ENCODE peak calls at places on chromosomes 5 and 9, in six cellular contexts. T is neural progenitor cell; K is CD8-positive, alpha-beta memory T cell; R is Peyer's patch; Z is body of pancreas; I is adrenal gland. L is an unnamed sample. For H3K9me3 and H3K27me3, the result is how much of the 10 kb centered on the place peaks cover.

GRCh38 chr9:136016882-136017812 is 56.0 kb upstream of the UBAC1 start:
- DNase-seq in T (no peak), K (no peak), R (no peak), Z (peak), I (peak), L (no peak)

GRCh38 chr5:89951876-89952275 is 457.7 kb downstream of the CETN3 start:
- DNase-seq in T (no peak), K (no peak), R (no peak), Z (no peak), I (no peak), L (no peak)

GRCh38 chr5:170809551-170809950 is 26.0 kb downstream of the GABRP start:
- DNase-seq in T (peak), K (no peak), R (no peak), Z (peak), I (peak), L (no peak)

GRCh38 chr5:68419637-68420452 is 204.3 kb downstream of the PIK3R1 start:
- DNase-seq in T (peak), K (no peak), R (no peak), Z (peak), I (peak), L (no peak)

GRCh38 chr5:32312194-32312681 is 501 bp downstream of the MTMR12 start:
- DNase-seq in T (peak), K (peak), R (peak), Z (peak), I (peak), L (peak)

GRCh38 chr9:110116543-110116885 is 91.4 kb downstream of the C9orf152 start:
- DNase-seq in T (no peak), K (no peak), R (no peak), Z (no peak), I (no peak), L (no peak)

GRCh38 chr5:3099954-3100353 is 348.5 kb upstream of the IRX2 start:
- DNase-seq in T (no peak), K (no peak), R (no peak), Z (no peak), I (no peak), L (no peak)

GRCh38 chr5:11075010-11075860 is 314.2 kb upstream of the DAP start:
- DNase-seq in T (peak), K (no peak), R (no peak), Z (no peak), I (no peak), L (no peak)

GRCh38 chr5:76818844-76819831 is at the start of gene F2RL1:
- DNase-seq in T (peak), K (peak), R (peak), Z (peak), I (peak), L (peak)

GRCh38 chr5:174235993-174236528 is 190.6 kb downstream of the NSG2 start:
- DNase-seq in T (no peak), K (no peak), R (no peak), Z (no peak), I (no peak), L (no peak)

GRCh38 chr9:101409079-101409477 is 10.4 kb downstream of the ZNF189 start:
- DNase-seq in T (no peak), K (no peak), R (no peak), Z (no peak), I (no peak), L (no peak)
- H3K9me3 ChIP-seq in T (under half), K (half or more), R (under half), Z (under half), I (under half), L (under half)

DNA sequence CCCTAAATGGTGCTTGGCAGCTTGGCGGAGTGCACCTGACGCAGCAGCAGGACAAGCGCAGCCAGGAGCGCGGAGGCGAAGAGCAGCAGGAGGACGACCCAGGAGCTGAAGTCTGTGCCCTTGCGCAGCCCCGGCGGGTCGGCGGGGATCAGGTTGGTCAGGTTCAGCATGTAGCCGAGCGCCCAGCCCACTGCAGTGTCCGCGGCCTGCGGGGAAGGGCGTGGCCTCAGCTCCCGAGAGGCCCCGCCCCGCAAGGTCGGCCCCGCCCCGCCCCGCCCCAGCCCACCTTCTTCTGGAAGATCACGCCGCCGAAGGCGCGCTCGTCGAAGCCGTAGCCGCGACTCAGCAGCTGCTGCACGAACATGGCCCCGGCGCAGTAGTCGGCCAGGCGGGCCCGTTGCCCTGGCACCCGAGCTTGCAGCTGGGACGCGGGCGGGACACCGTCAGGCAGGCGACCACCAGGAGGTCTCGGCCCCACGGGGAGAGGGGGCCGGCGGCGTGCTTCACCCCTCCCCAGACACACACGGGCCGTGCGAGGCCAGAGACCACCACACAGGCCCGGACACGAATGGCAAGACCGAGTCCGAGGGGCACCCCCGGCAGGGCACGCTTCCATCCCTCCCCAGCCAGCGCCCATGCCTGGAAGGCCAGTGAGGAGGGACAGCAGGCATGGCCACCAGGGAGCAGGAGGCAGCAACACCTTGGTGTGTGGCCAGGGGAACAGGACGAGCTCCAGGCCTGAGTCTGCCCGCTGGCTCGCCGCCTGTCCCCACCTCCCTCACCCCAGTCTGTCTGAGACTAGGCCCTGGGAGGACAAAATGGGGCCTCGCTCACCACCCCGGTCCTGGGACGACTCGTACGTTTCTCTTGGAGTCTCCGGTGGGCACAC is 2.9 kb upstream of the NPDC1 start:
- DNase-seq in T (no peak), K (no peak), R (no peak), Z (no peak), I (no peak), L (no peak)
- H3K27me3 ChIP-seq in T (half or more), K (half or more), R (under half), Z (under half), I (half or more), L (under half)

GRCh38 chr5:149473441-149473840 is 77.8 kb downstream of the CSNK1A1 start:
- DNase-seq in T (no peak), K (no peak), R (no peak), Z (no peak), I (no peak), L (no peak)
- H3K9me3 ChIP-seq in T (under half), K (under half), R (under half), Z (under half), I (under half), L (under half)

GRCh38 chr9:88527626-88528025 is 7.4 kb upstream of the NXNL2 start:
- DNase-seq in T (no peak), K (no peak), R (no peak), Z (no peak), I (no peak), L (no peak)
- H3K27me3 ChIP-seq in T (under half), K (under half), R (under half), Z (under half), I (under half), L (under half)

DNA sequence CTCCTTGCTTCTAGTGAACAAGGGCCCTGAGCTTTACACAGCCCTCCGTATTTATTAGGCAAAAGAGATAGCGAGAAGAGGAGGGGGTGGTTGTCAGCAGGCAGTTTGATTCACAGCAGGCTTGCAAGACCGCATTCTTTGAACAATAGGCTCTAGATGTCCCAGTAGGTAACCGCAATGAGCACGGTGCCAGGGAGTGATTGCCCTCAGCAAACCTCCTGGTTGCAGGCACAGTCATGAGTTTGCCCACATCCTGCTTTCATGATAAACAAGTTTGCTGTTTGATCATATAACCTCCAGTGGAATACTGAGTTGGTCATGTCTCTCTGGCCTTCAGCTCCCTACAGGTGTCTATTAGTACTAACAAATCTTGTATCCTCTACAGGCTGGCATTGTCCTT is 66.1 kb downstream of the CACNA1B start:
- DNase-seq in T (no peak), K (no peak), R (no peak), Z (no peak), I (no peak), L (no peak)
- H3K9me3 ChIP-seq in T (under half), K (under half), R (under half), Z (under half), I (under half), L (under half)

DNA sequence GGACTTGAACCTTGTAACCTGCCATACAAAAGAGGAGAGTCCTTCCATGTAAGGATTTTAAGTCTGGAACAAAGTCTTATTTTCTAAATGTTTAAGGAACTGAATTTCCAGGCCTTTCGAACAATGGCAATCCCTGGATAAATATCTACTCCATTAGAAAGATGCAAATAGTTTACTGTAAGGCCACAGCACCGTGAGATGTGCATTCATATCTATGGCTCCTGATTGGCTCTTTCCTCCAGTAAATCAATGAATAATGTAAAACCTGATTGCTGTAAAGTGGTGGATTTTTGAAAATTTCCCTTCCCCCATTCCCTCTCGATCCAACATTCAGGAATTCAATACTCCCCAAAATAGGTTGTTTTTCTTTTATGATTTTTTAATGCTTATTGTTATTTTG is 211.6 kb downstream of the MEF2C start:
- DNase-seq in T (no peak), K (no peak), R (no peak), Z (no peak), I (no peak), L (no peak)
- H3K27me3 ChIP-seq in T (half or more), K (half or more), R (under half), Z (under half), I (under half), L (under half)

DNA sequence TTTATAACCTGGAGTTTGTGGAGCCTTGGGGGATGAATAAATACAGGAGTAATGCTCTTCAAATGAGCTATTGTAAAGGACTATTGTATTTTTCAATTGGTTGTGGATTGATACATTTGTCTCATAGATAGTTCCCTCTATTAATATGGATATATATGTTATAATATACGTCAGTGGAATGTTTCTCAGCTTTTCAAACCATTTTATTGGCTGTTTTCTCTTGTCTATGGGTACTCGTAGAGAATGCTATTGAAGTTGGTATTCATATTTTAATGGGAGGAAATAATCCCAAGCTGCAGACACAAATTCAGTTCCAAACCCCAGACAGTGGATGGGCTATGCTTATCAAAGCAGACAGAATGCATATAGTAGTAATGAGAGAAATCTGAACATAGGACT is 181.8 kb upstream of the DAB2 start:
- DNase-seq in T (no peak), K (no peak), R (no peak), Z (no peak), I (no peak), L (no peak)
- H3K9me3 ChIP-seq in T (under half), K (under half), R (under half), Z (under half), I (under half), L (under half)